ENCODE peak calls at places on chromosomes 3 and 15, in six cellular contexts. C, P, X, F, O and S are unnamed samples.

GRCh38 chr3:48690846-48691458 is 5.2 kb upstream of the NCKIPSD start:
- DNase-seq in P (no peak), X (no peak), F (no peak), C (no peak), O (no peak), S (no peak)

GRCh38 chr15:78131295-78132021 is at the start of gene CIB2:
- DNase-seq in C (peak), O (peak), P (peak), X (peak), F (peak), S (no peak)

GRCh38 chr3:59607628-59608027 is 557.8 kb upstream of the CFAP20DC start:
- DNase-seq in P (no peak), O (peak), F (peak), C (no peak), X (no peak), S (no peak)

GRCh38 chr3:126959921-126960603 is 22.9 kb upstream of the PLXNA1 start:
- DNase-seq in X (no peak), O (peak), C (no peak), F (no peak), P (no peak), S (no peak)

GRCh38 chr3:127485396-127486170 is 105.0 kb downstream of the TPRA1 start:
- DNase-seq in C (no peak), F (no peak), O (no peak), X (no peak), P (no peak), S (no peak)

GRCh38 chr3:47540281-47540680 is 26.8 kb upstream of the ELP6 start:
- DNase-seq in P (no peak), O (no peak), X (no peak), C (no peak), F (no peak), S (no peak)

GRCh38 chr3:107798381-107798780 is 275.6 kb downstream of the BBX start:
- DNase-seq in O (peak), F (no peak), X (no peak), C (no peak), P (no peak), S (no peak)

GRCh38 chr3:10106919-10107318 is 1.1 kb downstream of the FANCD2OS start:
- DNase-seq in F (no peak), P (no peak), X (no peak), O (no peak), C (no peak), S (no peak)

GRCh38 chr3:63674586-63674985 is 22.1 kb downstream of the SNTN start:
- DNase-seq in C (no peak), P (no peak), F (no peak), O (no peak), X (no peak), S (no peak)

GRCh38 chr15:73740152-73741048 is 12.8 kb downstream of the INSYN1 start:
- DNase-seq in O (no peak), X (no peak), P (no peak), C (no peak), F (no peak), S (no peak)

GRCh38 chr3:117997201-117998049 is 1037.2 kb downstream of the IGSF11 start:
- DNase-seq in O (peak), X (peak), F (peak), C (no peak), P (peak), S (peak)

GRCh38 chr3:122301063-122301462 is 24.0 kb upstream of the CSTA start:
- DNase-seq in F (no peak), C (no peak), O (no peak), P (no peak), X (no peak), S (no peak)

GRCh38 chr3:125647318-125648014 is 52.2 kb upstream of the OSBPL11 start:
- DNase-seq in F (no peak), X (no peak), C (no peak), O (no peak), P (no peak), S (no peak)

GRCh38 chr15:50148362-50148963 is 29.4 kb upstream of the ATP8B4 start:
- DNase-seq in C (no peak), X (no peak), F (peak), O (peak), P (peak), S (peak)

GRCh38 chr3:51384145-51384729 is 854 bp upstream of the MANF start:
- DNase-seq in O (no peak), P (peak), F (no peak), C (no peak), X (peak), S (no peak)

GRCh38 chr3:30643763-30644462 is 37.5 kb downstream of the TGFBR2 start:
- DNase-seq in F (no peak), P (no peak), X (no peak), C (no peak), O (no peak), S (no peak)

GRCh38 chr3:194928831-194929594 is 243.3 kb downstream of the FAM43A start:
- DNase-seq in X (no peak), C (no peak), O (peak), P (no peak), F (no peak), S (no peak)

GRCh38 chr15:56459096-56459495 is 5.8 kb downstream of the MNS1 start:
- DNase-seq in F (no peak), O (no peak), P (no peak), X (no peak), C (no peak), S (no peak)

GRCh38 chr3:159856496-159857098 is 132.0 kb upstream of the IL12A start:
- DNase-seq in F (no peak), O (no peak), P (no peak), C (no peak), X (no peak), S (no peak)

GRCh38 chr3:25114532-25114931 is 313.5 kb upstream of the RARB start:
- DNase-seq in P (no peak), F (no peak), C (no peak), X (no peak), O (no peak), S (no peak)

GRCh38 chr3:156201411-156202405 is 81.3 kb downstream of the KCNAB1 start:
- DNase-seq in X (no peak), C (no peak), P (no peak), F (no peak), O (no peak), S (no peak)

GRCh38 chr3:129576514-129577345 is 29.7 kb downstream of the PLXND1 start:
- DNase-seq in X (no peak), O (no peak), C (peak), F (no peak), P (no peak), S (no peak)

GRCh38 chr3:68249265-68249664 is 594.9 kb upstream of the SUCLG2 start:
- DNase-seq in C (no peak), X (no peak), F (no peak), P (no peak), O (no peak), S (no peak)

GRCh38 chr3:117644203-117644602 is 934.6 kb downstream of the TUSC7 start:
- DNase-seq in P (no peak), C (no peak), X (no peak), O (no peak), F (no peak), S (no peak)

GRCh38 chr3:145032790-145033189 is 1061.2 kb downstream of the DIPK2A start:
- DNase-seq in C (no peak), X (no peak), O (no peak), P (no peak), F (no peak), S (no peak)